ENCODE peak calls at places on chromosomes 11 and 22, in six cellular contexts. G is stimulated activated CD4-positive, alpha-beta T cell treated with anti-CD3 and anti-CD28 coated beads, TNF-alpha, amount 100 ng/mL, for 48 hours; H is astrocyte of the spinal cord; U is activated CD8-positive, alpha-beta memory T cell treated with anti-CD3 and anti-CD28 coated beads, Interleukin-2, amount 50 U/mL, for 4 hours; F is suprapubic skin; X is stimulated activated CD8-positive, alpha-beta memory T cell treated with anti-CD3 and anti-CD28 coated beads, Interleukin-7, amount 100 ng/mL, for 48 hours. T is an unnamed sample.

GRCh38 chr11:96105197-96105895 is 181.4 kb upstream of the MTMR2 start:
- DNase-seq in U (no peak), X (no peak), H (peak), G (no peak), F (no peak), T (no peak)

GRCh38 chr11:118283311-118283636 is 19.2 kb upstream of the MPZL2 start:
- DNase-seq in F (no peak), G (no peak), H (no peak), X (no peak), U (no peak), T (no peak)

GRCh38 chr11:64536396-64536935 is 54.6 kb upstream of the SLC22A12 start:
- DNase-seq in G (no peak), U (no peak), F (no peak), X (no peak), H (peak), T (peak)

GRCh38 chr11:69243496-69244200 is 50.3 kb upstream of the MYEOV start:
- DNase-seq in F (no peak), G (no peak), X (no peak), H (no peak), U (no peak), T (peak)

GRCh38 chr11:11569936-11570491 is 51.8 kb downstream of the GALNT18 start:
- DNase-seq in X (no peak), G (no peak), U (no peak), F (no peak), H (no peak), T (peak)

GRCh38 chr11:14578551-14578956 is 58.4 kb upstream of the PSMA1 start:
- DNase-seq in F (no peak), G (no peak), X (peak), U (peak), H (peak), T (no peak)

GRCh38 chr22:24554316-24555159 is at the start of gene GUCD1:
- DNase-seq in G (no peak), X (peak), H (peak), U (peak), F (no peak), T (no peak)

GRCh38 chr11:75147191-75147874 is 3.6 kb upstream of the SLCO2B1 start:
- DNase-seq in X (no peak), F (no peak), G (no peak), U (no peak), H (no peak), T (no peak)

GRCh38 chr11:134749040-134749586 is 337.1 kb upstream of the B3GAT1 start:
- DNase-seq in X (no peak), F (no peak), H (no peak), G (no peak), U (no peak), T (peak)

GRCh38 chr22:17159504-17159951 is 451 bp upstream of the HDHD5 start:
- DNase-seq in F (no peak), H (peak), U (peak), G (peak), X (peak), T (peak)

GRCh38 chr11:110728883-110729282 is 16.6 kb upstream of the ARHGAP20 start:
- DNase-seq in X (no peak), F (no peak), G (no peak), H (no peak), U (no peak), T (no peak)

GRCh38 chr11:84144531-84144930 is 858.4 kb upstream of the CCDC90B start:
- DNase-seq in F (no peak), X (no peak), H (no peak), U (no peak), G (no peak), T (no peak)

GRCh38 chr11:3929689-3930088 is 74.2 kb downstream of the STIM1 start:
- DNase-seq in U (no peak), X (no peak), F (no peak), G (no peak), H (no peak), T (no peak)

GRCh38 chr11:4103269-4103668 is 8.7 kb downstream of the RRM1 start:
- DNase-seq in G (no peak), U (no peak), X (no peak), H (no peak), F (no peak), T (no peak)

GRCh38 chr22:37803195-37803635 is 4.5 kb upstream of the GCAT start:
- DNase-seq in X (no peak), H (no peak), F (no peak), U (no peak), G (no peak), T (no peak)

GRCh38 chr11:78196661-78197091 is 8.0 kb downstream of the USP35 start:
- DNase-seq in G (no peak), U (no peak), F (no peak), H (no peak), X (no peak), T (peak)

GRCh38 chr22:21916309-21916918 is 36.2 kb downstream of the PPM1F start:
- DNase-seq in U (no peak), G (no peak), F (no peak), H (no peak), X (no peak), T (no peak)

GRCh38 chr22:36335621-36336020 is 52.1 kb downstream of the MYH9 start:
- DNase-seq in G (no peak), U (no peak), F (no peak), H (no peak), X (no peak), T (no peak)

GRCh38 chr11:33151411-33151810 is 9.9 kb downstream of the CSTF3 start:
- DNase-seq in X (no peak), F (no peak), H (no peak), G (no peak), U (no peak), T (no peak)

GRCh38 chr22:28023774-28024173 is 104.7 kb upstream of the PITPNB start:
- DNase-seq in H (no peak), U (no peak), F (peak), G (no peak), X (no peak), T (no peak)

GRCh38 chr11:116379185-116379828 is 393.5 kb downstream of the BUD13 start:
- DNase-seq in X (no peak), F (no peak), H (peak), G (no peak), U (no peak), T (no peak)

GRCh38 chr22:41366323-41367014 is 15.3 kb upstream of the TEF start:
- DNase-seq in X (no peak), G (no peak), U (no peak), H (no peak), F (no peak), T (no peak)